ENCODE peak calls at places on chromosomes 12 and 14, in five cellular contexts. K is PC-3, Y is hepatocyte, X is GM23338, V is mammary epithelial cell. D is an unnamed sample.

GRCh38 chr12:54017027-54017788 is 8.4 kb downstream of the HOXC8 start:
- DNase-seq in K (peak), Y (no peak), X (peak), V (peak), D (peak)

GRCh38 chr12:10189653-10190052 is 10.8 kb downstream of the TMEM52B start:
- DNase-seq in K (peak), Y (no peak), X (no peak), V (no peak), D (no peak)

GRCh38 chr14:104385189-104386135 is 194.1 kb upstream of the C14orf180 start:
- DNase-seq in K (no peak), Y (no peak), X (no peak), V (no peak), D (peak)

GRCh38 chr14:73526036-73526984 is 10.6 kb upstream of the ACOT1 start:
- DNase-seq in K (peak), Y (no peak), X (no peak), V (peak), D (no peak)

GRCh38 chr12:115956236-115956635 is 321.3 kb downstream of the MED13L start:
- DNase-seq in K (no peak), Y (no peak), X (no peak), V (no peak), D (no peak)

GRCh38 chr14:52072266-52072780 is 3.5 kb upstream of the NID2 start:
- DNase-seq in K (no peak), Y (no peak), X (no peak), V (no peak), D (no peak)

GRCh38 chr12:6375269-6376078 is at the start of gene SCNN1A:
- DNase-seq in K (no peak), Y (peak), X (peak), V (peak), D (peak)

GRCh38 chr14:85254718-85255117 is 275.2 kb upstream of the FLRT2 start:
- DNase-seq in K (no peak), Y (no peak), X (no peak), V (no peak), D (no peak)

DNA sequence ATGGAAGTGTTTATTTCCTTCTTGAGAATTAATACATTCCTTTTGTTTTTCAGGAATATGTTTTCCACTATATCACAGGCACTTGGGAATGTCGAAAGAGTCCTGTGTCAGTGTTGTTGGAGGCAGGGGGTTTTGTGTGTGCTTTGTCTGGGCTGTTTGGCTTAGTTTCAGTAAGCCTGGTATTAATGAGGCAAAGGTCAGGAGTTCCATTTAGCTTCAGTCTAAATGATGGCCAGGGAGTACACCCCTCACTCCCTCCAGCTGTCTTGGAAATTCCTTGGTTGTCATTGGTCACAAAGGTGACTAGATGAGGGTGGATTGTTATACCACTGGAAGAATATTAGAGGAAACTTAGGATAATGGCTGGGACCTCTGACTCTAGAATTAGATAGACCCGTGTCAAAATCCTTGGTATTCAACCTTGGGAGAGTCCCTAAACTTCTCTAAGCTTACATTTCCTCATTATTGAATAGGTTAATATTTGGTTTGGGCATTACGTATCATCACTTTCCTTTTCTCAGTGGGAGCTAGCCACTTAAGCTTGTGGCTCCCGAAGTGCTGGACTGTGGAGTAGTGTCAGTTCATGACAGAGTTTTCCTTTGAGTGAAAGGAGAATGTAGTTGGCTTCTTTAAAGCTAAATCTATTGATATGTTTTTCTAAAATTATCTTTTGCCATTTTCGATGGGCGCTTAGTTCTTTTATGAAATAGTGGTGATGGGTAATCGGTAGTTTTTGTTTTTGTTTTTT is 5.2 kb downstream of the FRS2 start:
- DNase-seq in K (no peak), Y (peak), X (peak), V (no peak), D (no peak)
- H3K4me2 ChIP-seq in K (no peak), Y (peak), X (no peak), V (no peak), D (no peak)

DNA sequence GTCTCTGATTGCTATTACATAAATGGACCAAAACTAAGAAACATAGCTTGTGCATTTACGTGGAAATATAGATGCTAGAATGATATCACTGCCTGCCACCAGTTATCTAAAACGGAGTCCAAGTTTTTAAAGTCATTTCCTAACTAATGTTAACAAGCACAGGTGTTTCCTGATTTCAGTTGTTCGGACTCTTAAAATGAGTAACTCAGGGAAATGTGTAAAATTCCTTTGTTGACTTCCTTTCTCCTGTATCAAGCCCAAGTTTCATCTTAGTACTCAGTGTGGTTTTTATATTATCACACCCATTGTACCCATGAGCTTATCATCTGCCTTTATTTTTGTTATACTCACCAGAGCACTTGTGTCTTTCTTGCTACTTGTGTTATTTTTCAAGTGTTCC is 13.2 kb upstream of the PRKCH start:
- DNase-seq in K (no peak), Y (no peak), X (no peak), V (no peak), D (no peak)
- H3K4me2 ChIP-seq in K (no peak), Y (no peak), X (no peak), V (no peak), D (no peak)

GRCh38 chr14:59296508-59296907 is 108.0 kb downstream of the DAAM1 start:
- DNase-seq in K (no peak), Y (no peak), X (no peak), V (no peak), D (no peak)

GRCh38 chr14:59299731-59300130 is 111.3 kb downstream of the DAAM1 start:
- DNase-seq in K (no peak), Y (no peak), X (no peak), V (no peak), D (no peak)

GRCh38 chr14:59294662-59294992 is 106.2 kb downstream of the DAAM1 start:
- DNase-seq in K (peak), Y (no peak), X (no peak), V (no peak), D (no peak)

GRCh38 chr14:59293934-59294661 is 105.6 kb downstream of the DAAM1 start:
- DNase-seq in K (peak), Y (no peak), X (no peak), V (no peak), D (no peak)

DNA sequence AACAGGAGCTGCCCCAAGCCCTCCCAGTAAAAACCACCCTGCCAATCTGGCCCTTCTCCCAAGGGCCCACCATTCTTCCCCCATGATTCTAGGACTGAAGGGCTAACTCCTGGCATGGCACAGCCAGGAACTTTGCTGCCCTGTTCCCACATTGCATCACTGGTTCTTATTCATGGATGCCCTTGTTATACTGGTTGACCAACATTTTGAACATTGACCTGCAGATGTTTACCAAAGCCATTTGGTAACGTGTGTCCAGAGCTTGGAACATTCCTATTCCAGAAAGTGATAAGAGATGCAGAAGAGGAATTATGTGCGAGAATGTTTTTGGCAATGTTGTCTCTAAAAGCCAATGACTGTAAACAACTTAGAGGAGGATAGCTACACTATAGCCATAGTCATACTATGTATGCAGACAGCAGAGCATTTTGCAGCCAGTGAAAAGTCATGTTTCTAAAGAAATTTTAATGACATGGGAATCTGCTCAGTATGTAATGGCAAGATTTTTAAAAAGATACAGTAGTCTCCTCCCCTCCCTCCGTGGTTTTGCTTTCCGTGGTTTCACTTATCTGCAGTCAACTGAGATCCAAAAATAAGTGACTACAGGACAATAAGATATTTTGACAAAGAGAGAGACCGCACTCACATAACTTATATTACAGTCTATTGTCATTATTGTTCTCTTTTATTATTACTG is 108.8 kb downstream of the DAAM1 start:
- DNase-seq in K (no peak), Y (no peak), X (no peak), V (no peak), D (no peak)
- H3K4me2 ChIP-seq in K (no peak), Y (no peak), X (no peak), V (no peak), D (no peak)

GRCh38 chr12:93183940-93184663 is 193.6 kb upstream of the NUDT4 start:
- DNase-seq in K (no peak), Y (no peak), X (no peak), V (no peak), D (no peak)
- H3K4me2 ChIP-seq in K (no peak), Y (no peak), X (no peak), V (no peak), D (no peak)

GRCh38 chr12:108235231-108235959 is 103.7 kb downstream of the CMKLR1 start:
- DNase-seq in K (no peak), Y (no peak), X (peak), V (no peak), D (no peak)
- H3K4me2 ChIP-seq in K (no peak), Y (no peak), X (peak), V (no peak), D (no peak)

GRCh38 chr12:123242083-123242904 is 9.1 kb downstream of the MTRFR start:
- DNase-seq in K (no peak), Y (peak), X (no peak), V (no peak), D (no peak)
- H3K4me2 ChIP-seq in K (no peak), Y (peak), X (no peak), V (no peak), D (no peak)

DNA sequence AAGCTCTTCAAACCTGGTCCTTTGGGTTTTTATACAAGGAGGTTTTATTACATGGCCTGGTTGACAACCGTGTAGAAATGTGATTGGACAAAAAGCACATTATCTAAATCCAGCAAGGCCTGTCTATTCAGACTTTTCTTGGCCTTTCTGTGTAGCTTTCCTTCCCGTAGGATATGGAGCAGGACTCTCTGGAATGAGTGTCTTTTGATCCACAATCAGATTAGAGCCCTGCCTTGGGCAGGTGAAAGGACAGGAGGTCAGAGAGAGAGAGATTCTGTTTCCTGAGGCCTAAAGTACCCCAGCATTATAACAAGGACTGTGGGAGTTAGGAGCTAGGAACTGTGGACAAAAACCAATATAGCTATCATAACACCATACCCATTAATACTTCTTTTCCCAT is 375.5 kb upstream of the RGS6 start:
- DNase-seq in K (no peak), Y (no peak), X (no peak), V (no peak), D (no peak)
- H3K4me2 ChIP-seq in K (no peak), Y (peak), X (no peak), V (no peak), D (no peak)

GRCh38 chr12:47907851-47908454 is 3.2 kb upstream of the VDR start:
- DNase-seq in K (no peak), Y (no peak), X (no peak), V (no peak), D (no peak)
- H3K4me2 ChIP-seq in K (no peak), Y (peak), X (no peak), V (no peak), D (no peak)